ENCODE peak calls at places on chromosomes 1 and 21, in seven cellular contexts. L is uterus, N is AG04450, H is GM10248, X is MCF 10A, D is lower leg skin, Q is progenitor cell of endocrine pancreas. T is an unnamed sample.

GRCh38 chr1:187987236-187987776 is 1158.6 kb downstream of the PLA2G4A start:
- DNase-seq in L (no peak), N (no peak), H (no peak), X (no peak), D (no peak), Q (no peak), T (no peak)

GRCh38 chr1:88191917-88192316 is 492.2 kb upstream of the PKN2 start:
- DNase-seq in L (no peak), N (no peak), H (peak; percentile 10), X (no peak), D (no peak), Q (no peak), T (no peak)

GRCh38 chr1:41670558-41670957 is 186.1 kb upstream of the EDN2 start:
- DNase-seq in L (no peak), N (no peak), H (no peak), X (peak; percentile 61), D (no peak), Q (no peak), T (no peak)

GRCh38 chr1:61071205-61071830 is 11.0 kb upstream of the NFIA start:
- DNase-seq in L (no peak), N (no peak), H (no peak), X (no peak), D (no peak), Q (no peak), T (no peak)

GRCh38 chr1:116825400-116825734 is 71.1 kb downstream of the CD2 start:
- DNase-seq in L (peak; percentile 70), N (no peak), H (no peak), X (no peak), D (no peak), Q (no peak), T (no peak)

GRCh38 chr1:181097242-181097641 is 8.7 kb downstream of the IER5 start:
- DNase-seq in L (peak; percentile 39), N (no peak), H (no peak), X (no peak), D (no peak), Q (no peak), T (no peak)

GRCh38 chr1:41735139-41735538 is 183.6 kb downstream of the HIVEP3 start:
- DNase-seq in L (no peak), N (no peak), H (no peak), X (no peak), D (no peak), Q (no peak), T (no peak)

GRCh38 chr1:205610036-205610435 is 21.8 kb downstream of the ELK4 start:
- DNase-seq in L (no peak), N (no peak), H (no peak), X (no peak), D (no peak), Q (no peak), T (no peak)

GRCh38 chr1:151832318-151832984 is 849 bp upstream of the RORC start:
- DNase-seq in L (peak; percentile 34), N (no peak), H (no peak), X (peak; percentile 95), D (peak; percentile 94), Q (no peak), T (no peak)

GRCh38 chr1:233843523-233844204 is 60.8 kb upstream of the SLC35F3 start:
- DNase-seq in L (no peak), N (no peak), H (no peak), X (peak; percentile 78), D (no peak), Q (no peak), T (no peak)

GRCh38 chr1:4741876-4742423 is 87.5 kb downstream of the AJAP1 start:
- DNase-seq in L (no peak), N (no peak), H (no peak), X (peak; percentile 3), D (no peak), Q (no peak), T (no peak)

GRCh38 chr1:211420389-211420788 is 71.6 kb downstream of the RD3 start:
- DNase-seq in L (no peak), N (no peak), H (no peak), X (peak; percentile 85), D (no peak), Q (no peak), T (no peak)

GRCh38 chr1:65881070-65881594 is 88.4 kb downstream of the PDE4B start:
- DNase-seq in L (no peak), N (no peak), H (no peak), X (no peak), D (no peak), Q (no peak), T (no peak)

GRCh38 chr21:45207839-45208626 is 79.7 kb downstream of the POFUT2 start:
- DNase-seq in L (no peak), N (no peak), H (no peak), X (no peak), D (no peak), Q (no peak), T (no peak)

GRCh38 chr1:213070399-213070798 is 19.4 kb downstream of the RPS6KC1 start:
- DNase-seq in L (no peak), N (peak; percentile 57), H (peak; percentile 47), X (peak; percentile 72), D (no peak), Q (no peak), T (no peak)

GRCh38 chr1:210483821-210484220 is 155.1 kb downstream of the HHAT start:
- DNase-seq in L (no peak), N (no peak), H (no peak), X (no peak), D (no peak), Q (no peak), T (no peak)

GRCh38 chr1:34852677-34853217 is 6.8 kb downstream of the SMIM12 start:
- DNase-seq in L (peak; percentile 80), N (peak; percentile 83), H (peak; percentile 90), X (peak; percentile 94), D (peak; percentile 98), Q (peak; percentile 91), T (peak; percentile 86)

GRCh38 chr1:165828581-165829329 is 1.3 kb downstream of the UCK2 start:
- DNase-seq in L (peak; percentile 30), N (peak; percentile 76), H (peak; percentile 41), X (peak; percentile 91), D (peak; percentile 87), Q (peak; percentile 34), T (no peak)

GRCh38 chr1:30191154-30191702 is 532.2 kb downstream of the MATN1 start:
- DNase-seq in L (peak; percentile 38), N (no peak), H (no peak), X (peak; percentile 62), D (no peak), Q (no peak), T (peak; percentile 0)

GRCh38 chr1:196558424-196558823 is 49.8 kb downstream of the KCNT2 start:
- DNase-seq in L (no peak), N (peak; percentile 6), H (no peak), X (peak; percentile 90), D (no peak), Q (no peak), T (no peak)

GRCh38 chr1:41160498-41161110 is 81.5 kb downstream of the SCMH1 start:
- DNase-seq in L (no peak), N (no peak), H (no peak), X (no peak), D (no peak), Q (no peak), T (no peak)

GRCh38 chr1:247840819-247841218 is 877 bp downstream of the OR11L1 start:
- DNase-seq in L (no peak), N (no peak), H (no peak), X (no peak), D (no peak), Q (no peak), T (no peak)

GRCh38 chr1:170927955-170928850 is 7.1 kb upstream of the MROH9 start:
- DNase-seq in L (no peak), N (no peak), H (no peak), X (peak; percentile 24), D (no peak), Q (no peak), T (no peak)

GRCh38 chr21:30256100-30256499 is 26.6 kb downstream of the KRTAP24-1 start:
- DNase-seq in L (no peak), N (no peak), H (no peak), X (no peak), D (no peak), Q (no peak), T (no peak)

GRCh38 chr21:30251781-30252180 is 31.0 kb downstream of the KRTAP24-1 start:
- DNase-seq in L (no peak), N (no peak), H (no peak), X (peak; percentile 21), D (no peak), Q (no peak), T (no peak)

GRCh38 chr21:30255679-30256078 is 27.1 kb downstream of the KRTAP24-1 start:
- DNase-seq in L (no peak), N (no peak), H (no peak), X (no peak), D (no peak), Q (no peak), T (no peak)

DNA sequence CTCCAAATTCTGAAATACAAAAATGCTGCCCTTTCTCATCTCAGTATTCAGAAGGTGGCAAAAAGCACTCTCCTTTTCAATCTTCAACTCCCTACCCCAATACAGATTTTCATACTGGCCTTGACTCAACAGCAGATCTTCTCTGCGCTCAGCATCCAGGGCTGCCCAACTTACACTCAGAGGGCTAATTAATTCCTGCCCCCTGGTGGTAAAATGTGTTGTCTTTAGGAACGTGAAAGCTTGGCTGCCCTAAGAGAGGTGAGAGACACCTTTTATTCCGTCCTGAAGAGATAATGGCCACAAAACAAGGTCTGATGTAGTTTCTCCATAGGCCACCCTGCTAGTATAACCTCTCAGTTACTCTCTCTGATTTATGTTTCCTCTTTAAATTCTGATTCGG is 25.0 kb downstream of the KRTAP24-1 start:
- DNase-seq in L (no peak), N (no peak), H (no peak), X (peak; percentile 77), D (no peak), Q (no peak), T (no peak)
- TF ChIP-seq CTCF in L (no peak), N (no peak), H (no peak), X (peak; percentile 55), D (no peak), Q (peak; percentile 58), T (no peak)

GRCh38 chr1:50419192-50419906 is 3.9 kb downstream of the DMRTA2 start:
- DNase-seq in L (no peak), N (no peak), H (no peak), X (no peak), D (no peak), Q (peak; percentile 42), T (no peak)
- TF ChIP-seq CTCF in L (no peak), N (no peak), H (no peak), X (no peak), D (no peak), Q (peak; percentile 52), T (no peak)

GRCh38 chr1:227240983-227241382 is 77.3 kb downstream of the CDC42BPA start:
- DNase-seq in L (no peak), N (no peak), H (no peak), X (no peak), D (no peak), Q (no peak), T (no peak)

GRCh38 chr1:227234998-227235405 is 83.3 kb downstream of the CDC42BPA start:
- DNase-seq in L (no peak), N (peak; percentile 16), H (peak; percentile 21), X (peak; percentile 84), D (no peak), Q (no peak), T (no peak)
- TF ChIP-seq CTCF in L (peak; percentile 44), N (peak; percentile 60), H (peak; percentile 18), X (peak; percentile 78), D (no peak), Q (peak; percentile 45), T (no peak)

DNA sequence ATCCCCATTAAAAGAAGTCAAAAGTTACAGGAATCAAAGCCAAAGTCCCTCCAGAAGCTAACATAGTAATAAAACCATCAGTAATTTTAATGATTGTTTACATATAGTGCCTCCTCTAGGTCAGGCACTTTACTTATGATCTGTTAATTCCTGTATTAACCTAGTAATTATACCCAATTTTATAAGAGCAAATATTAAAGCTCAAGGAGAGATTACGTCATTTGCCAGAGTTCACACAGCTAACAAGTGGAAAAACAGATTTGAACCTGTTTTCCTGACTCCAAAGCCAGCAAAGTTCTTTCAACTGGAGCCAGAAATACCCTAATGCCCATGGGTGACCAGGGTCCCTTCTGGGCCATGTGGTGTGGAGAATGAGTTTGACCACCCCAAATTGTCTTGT is 112.9 kb upstream of the F3 start:
- DNase-seq in L (no peak), N (no peak), H (no peak), X (no peak), D (no peak), Q (no peak), T (no peak)
- TF ChIP-seq CTCF in L (no peak), N (no peak), H (no peak), X (no peak), D (no peak), Q (no peak), T (no peak)